ENCODE peak calls at places on chromosome 4, in five cellular contexts. J is transverse colon; B is uterus; D is IMR-90; R is CD8-positive, alpha-beta memory T cell. G is an unnamed sample.
A peak's percentile ranks its signal among the peaks of the same experiment; 100 is the strongest.

GRCh38 chr4:80075995-80076394 is 3.0 kb upstream of the ANTXR2 start:
- DNase-seq in J (no peak), B (no peak), D (no peak), R (no peak), G (no peak)

GRCh38 chr4:124762956-124763355 is 50.4 kb upstream of the ANKRD50 start:
- DNase-seq in J (no peak), B (no peak), D (no peak), R (no peak), G (no peak)

GRCh38 chr4:185709802-185710486 is 102.0 kb downstream of the SORBS2 start:
- DNase-seq in J (no peak), B (no peak), D (no peak), R (no peak), G (no peak)

GRCh38 chr4:153421980-153422379 is 44.2 kb upstream of the TMEM131L start:
- DNase-seq in J (no peak), B (no peak), D (no peak), R (no peak), G (no peak)

GRCh38 chr4:83552924-83553323 is 17.0 kb downstream of the GPAT3 start:
- DNase-seq in J (no peak), B (no peak), D (peak; percentile 67), R (no peak), G (no peak)

GRCh38 chr4:37243061-37243460 is 1.5 kb upstream of the NWD2 start:
- DNase-seq in J (peak; percentile 8), B (no peak), D (no peak), R (no peak), G (no peak)

GRCh38 chr4:185128272-185129119 is 14.6 kb upstream of the SLC25A4 start:
- DNase-seq in J (peak; percentile 22), B (no peak), D (no peak), R (peak; percentile 52), G (peak; percentile 51)

GRCh38 chr4:1635452-1635851 is 48.7 kb downstream of the FAM53A start:
- DNase-seq in J (no peak), B (no peak), D (no peak), R (no peak), G (no peak)

GRCh38 chr4:2042207-2042946 is 16.8 kb upstream of the NAT8L start:
- DNase-seq in J (peak; percentile 41), B (no peak), D (no peak), R (peak; percentile 61), G (peak; percentile 30)

GRCh38 chr4:37799941-37800554 is 26.4 kb upstream of the PGM2 start:
- DNase-seq in J (no peak), B (no peak), D (peak; percentile 6), R (no peak), G (no peak)

GRCh38 chr4:150078041-150078995 is at the start of gene DCLK2:
- DNase-seq in J (peak; percentile 59), B (peak; percentile 85), D (peak; percentile 87), R (no peak), G (peak; percentile 15)
- H3K4me3 ChIP-seq in J (peak within 1 kb of the TSS; percentile 83), B (peak within 1 kb of the TSS; percentile 57), D (peak within 1 kb of the TSS; percentile 78), R (no peak within 1 kb of the TSS), G (peak within 1 kb of the TSS; percentile 16)

GRCh38 chr4:54107951-54108740 is 8.2 kb downstream of the GSX2 start:
- DNase-seq in J (no peak), B (no peak), D (no peak), R (no peak), G (no peak)

GRCh38 chr4:54110019-54110416 is 10.1 kb downstream of the GSX2 start:
- DNase-seq in J (no peak), B (no peak), D (no peak), R (no peak), G (no peak)

GRCh38 chr4:54104907-54105306 is 4.9 kb downstream of the GSX2 start:
- DNase-seq in J (no peak), B (no peak), D (no peak), R (no peak), G (no peak)

DNA sequence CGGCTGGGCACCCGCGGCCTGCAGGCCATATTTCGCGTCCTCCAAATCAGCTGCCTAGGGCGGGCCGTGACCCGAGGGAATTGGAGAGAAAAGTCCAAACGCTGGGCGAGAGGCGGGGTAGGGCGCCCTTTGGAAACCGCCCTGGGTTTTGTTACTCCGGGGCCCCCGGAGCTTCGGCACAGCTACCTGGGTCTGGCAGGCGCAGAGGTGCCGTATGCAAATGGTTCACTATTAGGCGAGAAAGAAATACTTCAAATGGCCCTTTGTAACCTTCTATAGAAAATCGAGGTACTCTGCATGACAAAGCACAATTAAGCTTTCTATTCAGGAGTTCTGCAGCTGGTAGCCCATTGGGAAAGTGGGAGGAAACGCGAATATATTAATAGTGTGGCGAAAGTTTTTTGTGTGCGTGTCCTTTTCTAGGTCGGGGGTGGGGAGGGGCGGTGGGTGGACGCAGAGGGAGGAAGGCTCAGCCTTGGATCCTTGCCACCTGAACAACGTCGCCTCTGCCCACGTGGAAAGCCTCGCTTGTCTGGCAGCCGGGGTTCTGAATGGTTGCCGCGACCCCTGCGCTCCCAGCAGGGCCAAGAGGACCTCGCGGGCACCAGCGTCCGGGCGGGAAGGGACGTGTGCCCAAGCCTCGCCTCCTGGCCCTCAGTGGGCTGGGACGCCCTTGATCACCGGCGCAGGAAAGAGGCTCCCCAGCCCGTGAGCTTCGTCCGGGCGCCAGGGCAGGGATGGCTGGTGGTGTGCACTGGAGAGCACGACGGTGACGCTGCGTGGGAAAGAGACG is 9.5 kb downstream of the GSX2 start:
- DNase-seq in J (no peak), B (no peak), D (no peak), R (no peak), G (no peak)
- H3K27me3 ChIP-seq in J (peaks cover 96% of the 10 kb centered on the region), B (peaks cover 24% of the 10 kb centered on the region), D (peaks cover 9% of the 10 kb centered on the region), R (peaks cover 54% of the 10 kb centered on the region), G (peaks cover 1% of the 10 kb centered on the region)

GRCh38 chr4:143382539-143382938 is 45.9 kb downstream of the GAB1 start:
- DNase-seq in J (no peak), B (no peak), D (peak; percentile 53), R (no peak), G (no peak)
- H3K4me3 ChIP-seq in J (no peak overlapping the region), B (peak overlapping the region; percentile 10), D (no peak overlapping the region), R (no peak overlapping the region), G (no peak overlapping the region)

GRCh38 chr4:121706595-121707021 is 9.8 kb upstream of the ANXA5 start:
- DNase-seq in J (no peak), B (no peak), D (peak; percentile 65), R (peak; percentile 83), G (no peak)
- H3K27me3 ChIP-seq in J (no peaks in the 10 kb centered on the region), B (no peaks in the 10 kb centered on the region), D (no peaks in the 10 kb centered on the region), R (no peaks in the 10 kb centered on the region), G (no peaks in the 10 kb centered on the region)

GRCh38 chr4:154490589-154491340 is 834 bp downstream of the DCHS2 start:
- DNase-seq in J (peak; percentile 9), B (peak; percentile 28), D (no peak), R (no peak), G (no peak)
- H3K4me3 ChIP-seq in J (peak overlapping the region; percentile 13), B (peak overlapping the region; percentile 33), D (no peak overlapping the region), R (no peak overlapping the region), G (peak overlapping the region; percentile 37)

GRCh38 chr4:8155660-8156421 is 2.8 kb downstream of the ABLIM2 start:
- DNase-seq in J (no peak), B (no peak), D (no peak), R (no peak), G (no peak)

GRCh38 chr4:8158710-8159521 is at the start of gene ABLIM2:
- DNase-seq in J (peak; percentile 99), B (peak; percentile 97), D (peak; percentile 96), R (peak; percentile 99), G (peak; percentile 100)

GRCh38 chr4:8156617-8157016 is 2.0 kb downstream of the ABLIM2 start:
- DNase-seq in J (no peak), B (no peak), D (no peak), R (no peak), G (no peak)

GRCh38 chr4:8157944-8158709 is 486 bp downstream of the ABLIM2 start:
- DNase-seq in J (peak; percentile 16), B (no peak), D (no peak), R (no peak), G (no peak)

GRCh38 chr4:8157496-8157895 is 1.1 kb downstream of the ABLIM2 start:
- DNase-seq in J (no peak), B (peak; percentile 42), D (no peak), R (no peak), G (no peak)
- H3K27me3 ChIP-seq in J (peaks cover 10% of the 10 kb centered on the region), B (peaks cover 10% of the 10 kb centered on the region), D (peaks cover 54% of the 10 kb centered on the region), R (no peaks in the 10 kb centered on the region), G (no peaks in the 10 kb centered on the region)

GRCh38 chr4:6688879-6689505 is 4.7 kb upstream of the S100P start:
- DNase-seq in J (peak; percentile 55), B (no peak), D (peak; percentile 94), R (peak; percentile 90), G (no peak)
- H3K4me3 ChIP-seq in J (no peak overlapping the region), B (no peak overlapping the region), D (no peak overlapping the region), R (peak overlapping the region; percentile 57), G (no peak overlapping the region)

GRCh38 chr4:183388777-183389176 is 55.7 kb upstream of the CDKN2AIP start:
- DNase-seq in J (no peak), B (no peak), D (no peak), R (no peak), G (no peak)
- H3K27me3 ChIP-seq in J (peaks cover 4% of the 10 kb centered on the region), B (no peaks in the 10 kb centered on the region), D (peaks cover 38% of the 10 kb centered on the region), R (no peaks in the 10 kb centered on the region), G (no peaks in the 10 kb centered on the region)

DNA sequence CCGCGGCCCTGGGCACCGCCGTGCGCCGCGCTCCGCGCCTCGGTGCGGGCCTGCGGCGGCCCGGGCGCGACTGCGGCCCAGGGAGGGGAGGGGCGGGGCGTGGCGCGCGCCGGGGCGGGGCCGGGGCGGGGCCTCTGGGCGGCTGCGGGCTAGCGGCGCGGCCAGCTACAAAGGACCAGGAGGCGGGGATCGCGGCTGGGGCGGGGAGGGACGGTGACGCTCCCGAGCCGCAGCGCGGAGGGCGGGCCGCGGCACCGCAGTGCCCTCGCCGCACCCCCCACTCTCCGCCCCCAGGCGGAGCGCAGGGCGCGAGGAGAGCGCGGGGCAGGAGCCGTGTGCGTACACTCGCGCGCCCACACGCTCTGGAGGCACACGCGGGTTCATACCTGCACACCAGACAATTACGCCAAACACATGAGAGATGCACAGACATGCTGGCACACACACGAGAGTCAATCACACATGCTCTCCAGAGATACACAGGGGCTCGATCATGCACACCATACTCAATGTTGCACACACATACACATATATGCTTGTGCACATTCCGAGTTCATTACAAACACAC is at the start of gene CRMP1:
- DNase-seq in J (no peak), B (no peak), D (no peak), R (no peak), G (no peak)
- H3K4me3 ChIP-seq in J (no peak within 1 kb of the TSS), B (no peak within 1 kb of the TSS), D (peak within 1 kb of the TSS; percentile 2), R (no peak within 1 kb of the TSS), G (no peak within 1 kb of the TSS)

G was measured in GM06990.